ENCODE peak calls at places on chromosomes 3 and 15, in five cellular contexts. C is COLO829; B is iris pigment epithelial cell; F is CD8-positive, alpha-beta T cell; P is OCI-LY7. Z is an unnamed sample.

GRCh38 chr3:186617038-186617934 is 4.4 kb downstream of the AHSG start:
- DNase-seq in B (peak; percentile 98), C (peak; percentile 99), F (peak; percentile 90), P (peak; percentile 77), Z (peak; percentile 89)

GRCh38 chr3:71724584-71725278 is 471 bp downstream of the EIF4E3 start:
- DNase-seq in F (peak; percentile 65), P (no peak), C (no peak), B (no peak), Z (peak; percentile 75)

GRCh38 chr3:177135841-177136492 is 61.3 kb downstream of the TBL1XR1 start:
- DNase-seq in P (no peak), F (no peak), B (no peak), C (no peak), Z (no peak)

GRCh38 chr15:41648770-41649169 is 11.4 kb upstream of the MGA start:
- DNase-seq in C (peak; percentile 41), P (no peak), B (peak; percentile 80), F (no peak), Z (no peak)

GRCh38 chr15:22933641-22934061 is 46.5 kb downstream of the CYFIP1 start:
- DNase-seq in P (peak; percentile 80), F (no peak), B (peak; percentile 49), C (no peak), Z (no peak)

GRCh38 chr15:57610130-57610529 is 18.4 kb downstream of the MYZAP start:
- DNase-seq in B (peak; percentile 82), P (no peak), F (no peak), C (no peak), Z (peak; percentile 85)

GRCh38 chr3:29453278-29453961 is 172.5 kb downstream of the RBMS3 start:
- DNase-seq in P (no peak), F (no peak), B (no peak), C (no peak), Z (peak; percentile 43)

GRCh38 chr3:30578479-30578878 is 27.9 kb upstream of the TGFBR2 start:
- DNase-seq in B (peak; percentile 97), F (no peak), C (no peak), P (no peak), Z (peak; percentile 38)

GRCh38 chr3:123522666-123523412 is 62.0 kb downstream of the HACD2 start:
- DNase-seq in F (no peak), P (no peak), C (no peak), B (no peak), Z (peak; percentile 66)

GRCh38 chr3:122943828-122944190 is 83.8 kb downstream of the SEMA5B start:
- DNase-seq in C (no peak), P (no peak), B (no peak), F (no peak), Z (no peak)

GRCh38 chr3:124318650-124319049 is 326.7 kb upstream of the ROPN1 start:
- DNase-seq in F (no peak), B (no peak), P (peak; percentile 19), C (no peak), Z (no peak)

GRCh38 chr15:100988874-100989273 is 69.7 kb downstream of the LRRK1 start:
- DNase-seq in C (no peak), P (no peak), B (no peak), F (no peak), Z (no peak)

GRCh38 chr3:172089250-172089649 is 49.9 kb downstream of the FNDC3B start:
- DNase-seq in P (no peak), C (no peak), F (no peak), B (no peak), Z (no peak)

GRCh38 chr3:193869221-193870201 is 266.4 kb upstream of the HES1 start:
- DNase-seq in B (peak; percentile 92), C (peak; percentile 98), F (no peak), P (no peak), Z (peak; percentile 75)

GRCh38 chr3:55481918-55482495 is 5.1 kb downstream of the WNT5A start:
- DNase-seq in F (no peak), C (no peak), P (no peak), B (peak; percentile 53), Z (peak; percentile 45)

GRCh38 chr15:57784081-57784488 is 77.6 kb downstream of the POLR2M start:
- DNase-seq in P (no peak), C (peak; percentile 6), F (no peak), B (peak; percentile 15), Z (peak; percentile 57)

GRCh38 chr3:58801541-58801940 is 135.0 kb upstream of the FAM3D start:
- DNase-seq in B (no peak), P (no peak), C (no peak), F (no peak), Z (no peak)

GRCh38 chr3:152203677-152204076 is 65.1 kb upstream of the MBNL1 start:
- DNase-seq in F (no peak), C (no peak), B (no peak), P (no peak), Z (no peak)

GRCh38 chr3:131591394-131591990 is 88.7 kb upstream of the MRPL3 start:
- DNase-seq in P (no peak), F (no peak), C (no peak), B (peak; percentile 55), Z (no peak)

GRCh38 chr3:131217296-131217741 is 164.3 kb upstream of the NUDT16 start:
- DNase-seq in B (peak; percentile 45), F (no peak), P (no peak), C (no peak), Z (no peak)

GRCh38 chr3:149472393-149472792 is 2.1 kb upstream of the TM4SF4 start:
- DNase-seq in C (no peak), B (no peak), F (no peak), P (no peak), Z (no peak)

GRCh38 chr3:132669256-132669777 is 9.2 kb downstream of the UBA5 start:
- DNase-seq in P (no peak), F (no peak), C (no peak), B (peak; percentile 22), Z (no peak)

Z was measured in Right ventricle myocardium superior.